ENCODE peak calls at places on chromosomes 16 and 17, in five cellular contexts. S is stomach, T is A549, W is GM12878, L is K562. E is an unnamed sample.

GRCh38 chr17:3398310-3398709 is at the start of gene OR1E1:
- DNase-seq in W (no peak), S (no peak), T (no peak), L (no peak), E (no peak)

GRCh38 chr16:47018223-47018891 is 44.9 kb upstream of the DNAJA2 start:
- DNase-seq in W (peak), T (peak), S (peak), L (peak), E (no peak)

GRCh38 chr17:64028874-64029464 is 8.5 kb upstream of the ICAM2 start:
- DNase-seq in L (peak), S (peak), W (no peak), T (peak), E (no peak)

GRCh38 chr17:50148226-50149098 is 2.0 kb downstream of the PPP1R9B start:
- DNase-seq in L (peak), T (peak), S (peak), W (peak), E (peak)

GRCh38 chr16:31242197-31242596 is 17.6 kb upstream of the ITGAM start:
- DNase-seq in S (no peak), W (no peak), T (no peak), L (no peak), E (no peak)

GRCh38 chr17:17518951-17519350 is 22.8 kb upstream of the RASD1 start:
- DNase-seq in T (no peak), S (no peak), L (no peak), W (no peak), E (no peak)

GRCh38 chr16:51402239-51402638 is 251.2 kb upstream of the SALL1 start:
- DNase-seq in S (no peak), W (no peak), L (no peak), T (no peak), E (no peak)

GRCh38 chr16:8962393-8963009 is 1.2 kb downstream of the USP7 start:
- DNase-seq in S (peak), L (peak), T (no peak), W (no peak), E (peak)

GRCh38 chr16:57371494-57372371 is 557 bp upstream of the CX3CL1 start:
- DNase-seq in T (no peak), L (no peak), W (no peak), S (no peak), E (no peak)

GRCh38 chr16:57364143-57364542 is 5.6 kb downstream of the CCL22 start:
- DNase-seq in T (no peak), L (no peak), W (no peak), S (no peak), E (no peak)

GRCh38 chr16:57365826-57366536 is 6.3 kb upstream of the CX3CL1 start:
- DNase-seq in W (no peak), S (no peak), L (no peak), T (no peak), E (no peak)

GRCh38 chr16:57367111-57367752 is 5.1 kb upstream of the CX3CL1 start:
- DNase-seq in L (no peak), T (no peak), S (no peak), W (no peak), E (no peak)

DNA sequence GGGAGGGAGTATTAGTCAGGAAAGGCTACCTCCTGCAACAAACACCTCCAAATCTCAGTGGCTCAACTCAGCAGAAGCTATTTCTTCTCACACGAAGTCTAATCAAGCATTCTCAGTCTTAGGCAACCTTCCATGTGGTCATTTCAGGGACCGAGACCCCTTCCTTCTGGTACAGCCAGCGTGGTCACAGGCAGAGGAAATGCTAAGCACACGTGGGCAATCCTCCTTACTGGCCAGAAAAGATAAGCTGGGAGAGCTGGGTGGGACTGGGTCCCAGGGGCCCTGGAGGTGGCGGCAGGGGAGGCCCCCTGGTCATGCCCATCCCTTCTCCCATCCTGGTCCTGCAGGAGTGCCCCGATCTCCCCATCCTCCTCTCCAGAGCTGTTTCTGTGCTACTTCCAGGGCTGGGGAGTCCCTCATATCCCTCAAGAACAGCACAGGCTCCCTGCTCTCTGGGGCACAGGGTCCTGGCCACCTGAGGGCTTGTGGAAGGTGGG is 5.7 kb upstream of the CX3CL1 start:
- DNase-seq in S (no peak), L (no peak), W (no peak), T (no peak), E (no peak)
- TF ChIP-seq POLR2A in S (no peak), L (no peak), W (peak), T (no peak), E (no peak)

GRCh38 chr17:45241315-45242011 is 19.8 kb downstream of the FMNL1 start:
- DNase-seq in W (no peak), T (no peak), S (peak), L (no peak), E (no peak)
- H3K4me3 ChIP-seq in W (no peak), T (no peak), S (peak), L (no peak), E (no peak)

GRCh38 chr16:26987631-26988030 is 79.1 kb upstream of the C16orf82 start:
- DNase-seq in S (no peak), L (no peak), W (no peak), T (no peak), E (no peak)
- TF ChIP-seq EP300 in S (no peak), L (no peak), W (no peak), T (no peak), E (no peak)

GRCh38 chr17:731943-732787 is at the start of gene TLCD3A:
- DNase-seq in W (no peak), S (peak), L (peak), T (peak), E (peak)
- TF ChIP-seq POLR2A in W (peak), S (no peak), L (no peak), T (peak), E (peak)

DNA sequence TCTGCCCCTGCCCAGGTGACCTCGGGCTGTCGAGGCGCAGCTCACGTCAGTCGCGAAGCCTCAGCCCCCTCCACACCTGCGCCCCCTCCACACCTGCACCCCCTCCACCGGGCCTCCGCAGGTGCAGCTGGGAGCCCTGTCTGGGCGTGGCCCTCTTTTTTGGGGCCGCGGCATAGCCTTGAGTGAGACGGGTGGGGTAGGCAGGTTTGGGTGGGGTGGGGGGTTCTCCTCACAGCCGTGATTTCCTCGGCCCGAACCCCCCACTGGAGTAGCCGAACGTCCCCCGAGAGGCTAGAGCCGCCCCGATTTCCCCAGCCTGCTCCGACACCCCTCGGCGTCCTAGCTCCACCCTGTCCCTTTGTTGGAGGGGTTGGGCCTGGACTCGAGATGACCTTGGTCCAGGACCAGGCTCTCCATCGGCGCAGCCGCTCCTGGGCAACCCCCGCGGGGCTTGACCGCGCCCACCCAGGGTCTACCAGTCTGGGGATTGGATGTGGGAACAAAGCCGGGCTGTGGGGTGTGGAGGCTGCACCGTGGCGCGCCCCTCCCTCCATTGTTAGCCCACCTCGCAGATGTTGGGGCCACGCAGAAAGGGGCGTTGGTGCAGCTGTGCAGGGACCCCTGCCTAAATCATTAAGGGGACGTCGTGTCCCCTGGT is 627 bp downstream of the TUBB3 start:
- DNase-seq in L (no peak), T (no peak), W (no peak), S (no peak), E (peak)
- H3K4me3 ChIP-seq in L (peak), T (peak), W (no peak), S (peak), E (no peak)

DNA sequence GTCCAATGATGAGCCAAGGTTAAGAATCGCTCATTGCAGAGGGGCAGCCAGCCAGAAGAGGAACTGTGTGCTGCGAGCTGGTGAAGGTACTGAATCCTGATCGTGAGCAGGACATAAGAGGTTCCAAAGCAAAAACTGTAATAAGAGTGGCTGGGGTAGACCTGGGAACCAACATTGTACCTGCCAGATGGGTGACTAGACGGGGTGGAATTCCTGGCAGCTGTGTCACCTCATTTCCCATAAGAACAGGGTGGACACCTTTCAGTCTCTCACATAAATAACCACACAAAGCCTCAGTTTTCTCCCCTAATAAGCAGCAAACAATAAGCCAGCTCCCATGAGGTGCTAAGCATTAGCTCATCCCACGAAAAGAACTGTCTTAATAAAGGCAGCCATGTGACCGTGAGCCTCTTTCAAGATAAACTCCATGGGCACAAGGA is 290.3 kb downstream of the SOX9 start:
- DNase-seq in T (no peak), L (no peak), W (no peak), S (no peak), E (no peak)
- TF ChIP-seq EP300 in T (no peak), L (no peak), W (no peak), S (no peak), E (no peak)